ENCODE peak calls at places on chromosomes 16 and 17, in eight cellular contexts. M is aorta; X is keratinocyte; O is fibroblast of lung; L is neuronal stem cell; T is CD8-positive, alpha-beta memory T cell; B is CD4-positive, CD25-positive, alpha-beta regulatory T cell; Y is ovary. R is an unnamed sample.

GRCh38 chr17:7238418-7239090 is 703 bp downstream of the PHF23 start:
- DNase-seq in M (no peak), X (no peak), O (no peak), L (no peak), T (no peak), B (peak; percentile 35), Y (peak; percentile 71), R (no peak)

GRCh38 chr16:21130811-21131210 is 19.8 kb downstream of the DNAH3 start:
- DNase-seq in M (no peak), X (no peak), O (no peak), L (no peak), T (no peak), B (no peak), Y (no peak), R (no peak)

GRCh38 chr16:85253127-85253941 is 141.1 kb upstream of the CIBAR2 start:
- DNase-seq in M (peak; percentile 89), X (no peak), O (no peak), L (peak; percentile 63), T (peak; percentile 29), B (peak; percentile 34), Y (peak; percentile 71), R (peak; percentile 67)

GRCh38 chr16:19284207-19284606 is 1.3 kb upstream of the CLEC19A start:
- DNase-seq in M (no peak), X (peak; percentile 68), O (no peak), L (no peak), T (no peak), B (no peak), Y (no peak), R (peak; percentile 51)

GRCh38 chr17:79970576-79971068 is 65.0 kb downstream of the TBC1D16 start:
- DNase-seq in M (peak; percentile 56), X (no peak), O (peak; percentile 40), L (no peak), T (peak; percentile 56), B (peak; percentile 9), Y (no peak), R (peak; percentile 51)

GRCh38 chr16:425082-425718 is at the start of gene RAB11FIP3:
- DNase-seq in M (peak; percentile 93), X (no peak), O (peak; percentile 77), L (peak; percentile 84), T (peak; percentile 85), B (peak; percentile 87), Y (peak; percentile 88), R (peak; percentile 86)

GRCh38 chr17:42101513-42102292 is 3.4 kb upstream of the ZNF385C start:
- DNase-seq in M (peak; percentile 95), X (no peak), O (peak; percentile 60), L (peak; percentile 68), T (no peak), B (peak; percentile 30), Y (peak; percentile 84), R (peak; percentile 80)

GRCh38 chr17:50830298-50830697 is 5.1 kb upstream of the WFIKKN2 start:
- DNase-seq in M (peak; percentile 33), X (no peak), O (no peak), L (no peak), T (no peak), B (no peak), Y (peak; percentile 63), R (no peak)

GRCh38 chr16:19911204-19911603 is 26.6 kb upstream of the GPRC5B start:
- DNase-seq in M (no peak), X (no peak), O (no peak), L (no peak), T (no peak), B (no peak), Y (no peak), R (no peak)

GRCh38 chr16:65884018-65884417 is 482.5 kb upstream of the CDH5 start:
- DNase-seq in M (no peak), X (peak; percentile 83), O (no peak), L (no peak), T (no peak), B (no peak), Y (no peak), R (no peak)

GRCh38 chr16:72042157-72042660 is 12.1 kb upstream of the HP start:
- DNase-seq in M (no peak), X (no peak), O (no peak), L (no peak), T (no peak), B (no peak), Y (no peak), R (no peak)

GRCh38 chr17:44775136-44775837 is 16.5 kb downstream of the ADAM11 start:
- DNase-seq in M (peak; percentile 98), X (peak; percentile 96), O (peak; percentile 96), L (peak; percentile 98), T (peak; percentile 96), B (peak; percentile 93), Y (peak; percentile 97), R (peak; percentile 98)

GRCh38 chr16:89686520-89687091 is at the start of gene CDK10:
- DNase-seq in M (peak; percentile 96), X (peak; percentile 41), O (peak; percentile 83), L (peak; percentile 94), T (peak; percentile 88), B (peak; percentile 89), Y (peak; percentile 96), R (peak; percentile 88)

GRCh38 chr16:15990902-15991301 is 41.5 kb downstream of the ABCC1 start:
- DNase-seq in M (no peak), X (no peak), O (no peak), L (no peak), T (no peak), B (no peak), Y (no peak), R (no peak)

GRCh38 chr16:66948034-66948821 is 12.8 kb upstream of the CES3 start:
- DNase-seq in M (peak; percentile 80), X (no peak), O (no peak), L (no peak), T (no peak), B (no peak), Y (peak; percentile 57), R (no peak)

GRCh38 chr16:89104930-89105571 is 11.4 kb downstream of the ACSF3 start:
- DNase-seq in M (peak; percentile 45), X (no peak), O (no peak), L (no peak), T (no peak), B (no peak), Y (no peak), R (peak; percentile 50)

GRCh38 chr17:58184308-58184985 is 8.1 kb upstream of the EPX start:
- DNase-seq in M (no peak), X (peak; percentile 83), O (peak; percentile 21), L (peak; percentile 15), T (no peak), B (no peak), Y (no peak), R (no peak)

GRCh38 chr17:32142857-32143524 is 689 bp downstream of the RHOT1 start:
- DNase-seq in M (no peak), X (no peak), O (peak; percentile 75), L (peak; percentile 39), T (peak; percentile 6), B (no peak), Y (no peak), R (peak; percentile 90)

DNA sequence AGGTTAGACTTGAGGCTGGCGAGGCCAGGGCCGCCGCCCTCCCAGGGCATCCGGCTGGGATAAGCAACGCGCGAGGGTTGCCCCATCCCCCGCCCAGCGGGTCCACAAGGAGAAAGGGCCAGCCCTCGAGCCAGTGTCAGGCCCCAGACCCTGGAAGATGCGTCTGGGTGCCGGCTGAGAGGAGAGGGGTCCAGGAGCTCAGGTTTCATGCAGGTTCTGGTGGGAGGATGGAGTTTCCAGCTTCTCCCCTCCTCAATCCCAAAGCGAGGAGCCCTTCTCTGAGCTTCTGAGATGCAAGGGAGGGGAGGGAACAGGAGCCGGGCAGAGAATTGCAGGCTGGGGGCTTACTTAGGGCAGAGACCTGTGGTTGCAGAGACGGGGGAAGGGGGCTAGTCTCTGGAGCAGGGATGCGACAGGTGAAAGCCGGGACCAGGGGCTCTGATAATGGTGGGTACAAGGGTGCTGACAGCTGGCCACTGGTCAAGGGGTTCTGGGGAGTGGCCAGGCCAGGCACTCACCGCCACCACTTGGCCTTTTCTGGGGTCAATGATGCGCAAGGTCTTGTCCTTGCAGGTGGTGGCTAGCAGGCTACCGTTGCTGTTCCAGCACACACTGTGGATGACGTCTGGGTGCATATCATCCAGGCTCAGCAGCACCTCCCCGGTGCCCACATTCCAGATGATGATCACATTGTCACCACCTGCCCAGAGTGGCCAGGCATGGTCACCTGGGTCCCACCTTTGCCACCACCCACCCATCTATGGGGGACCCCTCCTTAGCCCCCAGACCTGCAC is 4.2 kb downstream of the CORO6 start:
- DNase-seq in M (no peak), X (no peak), O (no peak), L (no peak), T (no peak), B (no peak), Y (no peak), R (no peak)
- H3K4me3 ChIP-seq in M (no peak overlapping the region), X (no peak overlapping the region), O (no peak overlapping the region), L (no peak overlapping the region), T (no peak overlapping the region), B (no peak overlapping the region), Y (peak overlapping the region; percentile 29), R (peak overlapping the region; percentile 53)

DNA sequence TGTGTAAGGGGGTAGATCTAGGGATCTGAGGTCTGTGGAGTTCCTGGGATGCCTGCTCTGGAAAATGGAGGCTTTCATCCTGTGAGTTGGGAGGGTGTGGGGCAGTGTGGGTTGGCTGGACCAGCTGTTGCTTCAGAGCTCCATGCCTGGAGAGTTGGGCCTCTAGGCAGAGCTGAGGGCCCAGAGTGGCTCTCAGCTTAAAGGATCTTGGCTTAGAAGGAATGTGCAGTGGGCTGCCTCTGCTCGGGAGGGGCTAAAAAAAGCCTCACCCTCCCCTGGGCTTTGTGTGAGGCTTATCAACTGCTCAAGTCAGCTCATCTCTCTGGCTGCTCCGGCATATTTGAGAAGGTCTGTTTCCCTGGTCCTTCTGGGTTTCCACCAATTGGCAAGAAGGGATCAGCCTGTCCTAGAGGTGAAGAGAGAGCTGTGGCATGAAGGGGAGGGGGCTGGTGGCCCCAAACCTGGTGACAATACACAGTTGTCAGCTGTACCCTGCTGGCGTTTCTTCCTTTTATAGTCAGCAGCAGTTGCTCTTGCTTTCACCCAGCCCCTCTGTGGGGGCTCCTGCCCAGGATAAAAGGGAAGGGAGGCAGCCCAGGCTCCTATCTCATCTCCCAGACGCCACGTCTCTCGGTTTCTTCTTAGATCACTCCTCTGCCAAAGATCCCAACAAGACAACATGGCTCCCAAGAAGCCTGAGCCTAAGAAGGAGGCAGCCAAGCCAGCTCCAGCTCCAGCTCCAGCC is at the start of gene MYL4:
- DNase-seq in M (no peak), X (no peak), O (no peak), L (no peak), T (no peak), B (no peak), Y (no peak), R (no peak)
- H3K27me3 ChIP-seq in M (no peaks in the 10 kb centered on the region), X (no peaks in the 10 kb centered on the region), O (no peaks in the 10 kb centered on the region), L (no peaks in the 10 kb centered on the region), T (no peaks in the 10 kb centered on the region), B (peaks cover 4% of the 10 kb centered on the region), Y (no peaks in the 10 kb centered on the region), R (no peaks in the 10 kb centered on the region)

DNA sequence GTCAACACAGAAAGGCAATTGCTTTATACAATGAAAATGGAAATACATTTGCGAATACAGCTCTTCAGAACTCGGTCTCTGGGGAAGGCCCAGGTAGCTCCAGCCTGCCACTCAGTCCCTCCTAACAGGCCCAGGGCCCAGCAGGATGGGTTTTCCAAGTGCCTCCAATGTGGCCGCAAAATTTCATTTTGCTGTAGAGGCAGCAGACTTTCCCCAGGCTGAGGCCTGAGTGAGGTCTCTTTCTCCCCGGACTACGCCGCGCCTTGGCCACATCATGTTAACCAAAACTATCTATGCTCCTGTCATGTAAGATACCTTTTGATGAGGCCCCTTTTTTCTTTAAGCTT is 606.0 kb upstream of the SALL1 start:
- DNase-seq in M (no peak), X (no peak), O (no peak), L (no peak), T (no peak), B (no peak), Y (no peak), R (no peak)
- H3K4me1 ChIP-seq in M (no peaks in the 10 kb centered on the region), X (no peaks in the 10 kb centered on the region), O (no peaks in the 10 kb centered on the region), L (peaks cover 16% of the 10 kb centered on the region), T (no peaks in the 10 kb centered on the region), B (no peaks in the 10 kb centered on the region), Y (no peaks in the 10 kb centered on the region), R (no peaks in the 10 kb centered on the region)

GRCh38 chr16:49601541-49601940 is 227.9 kb downstream of the C16orf78 start:
- DNase-seq in M (no peak), X (no peak), O (no peak), L (no peak), T (no peak), B (no peak), Y (no peak), R (no peak)
- H3K4me3 ChIP-seq in M (no peak overlapping the region), X (no peak overlapping the region), O (no peak overlapping the region), L (no peak overlapping the region), T (no peak overlapping the region), B (no peak overlapping the region), Y (no peak overlapping the region), R (no peak overlapping the region)